ENCODE peak calls at places on chromosomes 2 and 18, in seven cellular contexts. M is AG04449; T is mucosa of descending colon; Y is stimulated activated CD4-positive, alpha-beta T cell treated with anti-CD3 and anti-CD28 coated beads, Interleukin-4, amount 100 ng/mL, for 48 hours; J is posterior cingulate gyrus; E is A549; K is colonic mucosa. L is an unnamed sample.
A peak's percentile ranks its signal among the peaks of the same experiment; 100 is the strongest.

GRCh38 chr2:96914332-96914731 is 44.5 kb upstream of the SEMA4C start:
- DNase-seq in K (no peak), M (no peak), T (no peak), Y (no peak), J (no peak), E (no peak), L (no peak)

GRCh38 chr2:149365826-149366583 is 35.6 kb downstream of the LYPD6 start:
- DNase-seq in Y (no peak), J (no peak), M (peak; percentile 36), K (peak; percentile 23), T (peak; percentile 3), E (no peak), L (peak; percentile 61)

GRCh38 chr18:48902023-48902855 is 48.5 kb downstream of the SMAD7 start:
- DNase-seq in E (peak; percentile 84), J (peak; percentile 58), M (peak; percentile 61), Y (no peak), K (peak; percentile 78), T (peak; percentile 72), L (no peak)

GRCh38 chr2:196101325-196101981 is 32.8 kb upstream of the DNAH7 start:
- DNase-seq in M (no peak), Y (peak; percentile 22), T (no peak), J (no peak), K (no peak), E (no peak), L (no peak)

GRCh38 chr2:42934568-42935258 is 142.3 kb upstream of the HAAO start:
- DNase-seq in T (no peak), K (no peak), E (no peak), J (no peak), Y (no peak), M (no peak), L (no peak)

GRCh38 chr2:219724628-219725027 is 97.2 kb downstream of the SLC4A3 start:
- DNase-seq in E (no peak), Y (no peak), T (no peak), K (no peak), M (no peak), J (no peak), L (no peak)

GRCh38 chr2:190940451-190940850 is 59.8 kb downstream of the GLS start:
- DNase-seq in M (no peak), E (no peak), T (no peak), Y (no peak), K (no peak), J (no peak), L (no peak)

GRCh38 chr2:237861875-237862527 is 2.6 kb downstream of the RAMP1 start:
- DNase-seq in T (no peak), J (no peak), K (no peak), Y (no peak), E (peak; percentile 15), M (no peak), L (no peak)

GRCh38 chr2:3611136-3611535 is 16.2 kb downstream of the COLEC11 start:
- DNase-seq in K (peak; percentile 8), Y (no peak), J (no peak), T (no peak), M (no peak), E (no peak), L (no peak)

GRCh38 chr2:22273853-22274252 is 1111.1 kb upstream of the KLHL29 start:
- DNase-seq in J (no peak), Y (no peak), E (no peak), M (no peak), K (no peak), T (no peak), L (no peak)

GRCh38 chr2:128309341-128310093 is 9.2 kb downstream of the HS6ST1 start:
- DNase-seq in M (no peak), T (peak; percentile 65), E (no peak), K (peak; percentile 57), Y (no peak), J (peak; percentile 38), L (no peak)

GRCh38 chr2:207162319-207162718 is 3.4 kb downstream of the KLF7 start:
- DNase-seq in T (no peak), K (no peak), M (peak; percentile 54), Y (no peak), E (no peak), J (no peak), L (no peak)

GRCh38 chr2:158967731-158968395 is 577 bp upstream of the TANC1 start:
- DNase-seq in K (peak; percentile 63), Y (no peak), T (peak; percentile 42), J (peak; percentile 75), M (no peak), E (peak; percentile 52), L (no peak)

GRCh38 chr18:71426441-71426840 is 1117.7 kb downstream of the CBLN2 start:
- DNase-seq in K (no peak), T (no peak), Y (no peak), J (no peak), E (no peak), M (no peak), L (no peak)

GRCh38 chr2:13676269-13676668 is 956.2 kb upstream of the LRATD1 start:
- DNase-seq in M (peak; percentile 38), Y (no peak), T (no peak), E (no peak), K (no peak), J (no peak), L (peak; percentile 29)

GRCh38 chr2:84808279-84808678 is 72.6 kb downstream of the TRABD2A start:
- DNase-seq in J (no peak), K (no peak), E (no peak), Y (no peak), T (no peak), M (no peak), L (no peak)

GRCh38 chr2:41598161-41598894 is 449.5 kb upstream of the PKDCC start:
- DNase-seq in K (no peak), Y (no peak), T (no peak), M (peak; percentile 7), E (no peak), J (no peak), L (no peak)

GRCh38 chr2:172102159-172102857 is 392 bp downstream of the DLX2 start:
- DNase-seq in E (no peak), J (no peak), M (no peak), K (no peak), T (no peak), Y (no peak), L (no peak)

GRCh38 chr2:179106342-179107178 is 56.6 kb upstream of the CCDC141 start:
- DNase-seq in Y (no peak), J (peak; percentile 21), T (peak; percentile 12), M (peak; percentile 62), E (peak; percentile 84), K (peak; percentile 40), L (peak; percentile 99)

GRCh38 chr2:48250943-48251342 is 279.0 kb upstream of the STON1 start:
- DNase-seq in M (no peak), T (no peak), E (no peak), J (no peak), Y (no peak), K (no peak), L (no peak)

L was measured in HS-5.